ENCODE peak calls at places on chromosomes 3 and 15, in five cellular contexts. L, E, I, W and M are unnamed samples. For H3K27me3, the result is how much of the 10 kb centered on the place peaks cover.

GRCh38 chr3:99601493-99601892 is 36.9 kb upstream of the COL8A1 start:
- DNase-seq in W (no peak), E (no peak), L (no peak), I (no peak), M (no peak)

GRCh38 chr3:25144430-25144829 is 283.6 kb upstream of the RARB start:
- DNase-seq in L (no peak), I (no peak), E (no peak), W (no peak), M (no peak)

GRCh38 chr3:147380271-147380995 is 25.9 kb downstream of the ZIC4 start:
- DNase-seq in L (no peak), E (no peak), W (no peak), I (no peak), M (no peak)

GRCh38 chr3:165133188-165133899 is 55.0 kb upstream of the SI start:
- DNase-seq in W (no peak), I (no peak), L (no peak), E (no peak), M (no peak)

GRCh38 chr3:179037361-179037760 is 34.2 kb downstream of the ZMAT3 start:
- DNase-seq in L (peak), I (no peak), E (no peak), W (no peak), M (no peak)

GRCh38 chr3:98884675-98885371 is 16.7 kb downstream of the DCBLD2 start:
- DNase-seq in E (no peak), I (no peak), W (no peak), L (no peak), M (no peak)

GRCh38 chr3:106729481-106729880 is 647.8 kb upstream of the CCDC54 start:
- DNase-seq in W (no peak), E (no peak), I (no peak), L (no peak), M (no peak)

GRCh38 chr15:81596159-81596865 is 222.3 kb upstream of the TMC3 start:
- DNase-seq in I (no peak), L (no peak), E (no peak), W (no peak), M (no peak)

GRCh38 chr3:45555154-45555591 is 39.4 kb upstream of the LIMD1 start:
- DNase-seq in I (no peak), W (no peak), L (no peak), E (no peak), M (no peak)

GRCh38 chr15:95129589-95129988 is 898.2 kb downstream of the MCTP2 start:
- DNase-seq in I (no peak), E (peak), W (peak), L (no peak), M (no peak)

GRCh38 chr3:133941390-133941789 is 45.7 kb upstream of the RAB6B start:
- DNase-seq in I (no peak), L (no peak), W (no peak), E (no peak), M (no peak)

GRCh38 chr3:97823081-97823480 is 1.3 kb downstream of the CRYBG3 start:
- DNase-seq in W (no peak), L (no peak), E (no peak), I (no peak), M (no peak)

GRCh38 chr3:14147617-14148016 is 22.8 kb downstream of the TMEM43 start:
- DNase-seq in L (no peak), I (no peak), W (no peak), E (peak), M (no peak)

GRCh38 chr3:36648241-36649034 is 115.9 kb downstream of the DCLK3 start:
- DNase-seq in E (no peak), W (no peak), I (no peak), L (no peak), M (no peak)

GRCh38 chr3:37605754-37606153 is 255.9 kb upstream of the CTDSPL start:
- DNase-seq in W (no peak), I (no peak), E (no peak), L (no peak), M (no peak)

GRCh38 chr15:80173022-80173759 is 20.4 kb downstream of the FAH start:
- DNase-seq in I (peak), E (peak), L (peak), W (peak), M (peak)

GRCh38 chr3:29067014-29067413 is 213.9 kb upstream of the RBMS3 start:
- DNase-seq in E (no peak), L (no peak), W (no peak), I (no peak), M (no peak)

GRCh38 chr15:101246824-101247745 is 4.8 kb downstream of the CHSY1 start:
- DNase-seq in L (no peak), W (no peak), E (no peak), I (no peak), M (no peak)

GRCh38 chr3:100709840-100710235 is 544 bp downstream of the TFG start:
- DNase-seq in W (peak), E (peak), I (peak), L (peak), M (peak)

GRCh38 chr15:51104512-51104911 is 9.8 kb upstream of the TNFAIP8L3 start:
- DNase-seq in W (peak), I (no peak), L (no peak), E (peak), M (no peak)
- H3K4me3 ChIP-seq in W (no peak), I (peak), L (no peak), E (peak), M (no peak)

GRCh38 chr3:148790370-148790769 is 37.2 kb upstream of the CPB1 start:
- DNase-seq in L (no peak), W (no peak), I (no peak), E (no peak), M (no peak)
- H3K27ac ChIP-seq in L (no peak), W (no peak), I (no peak), E (no peak), M (no peak)

GRCh38 chr15:65385868-65386253 is 8.1 kb upstream of the IGDCC3 start:
- DNase-seq in E (peak), W (no peak), I (no peak), L (no peak), M (no peak)

GRCh38 chr15:65384895-65385867 is 7.4 kb upstream of the IGDCC3 start:
- DNase-seq in I (peak), E (peak), L (peak), W (peak), M (peak)

GRCh38 chr15:65383991-65384390 is 6.2 kb upstream of the IGDCC3 start:
- DNase-seq in E (no peak), W (no peak), L (no peak), I (no peak), M (no peak)

GRCh38 chr15:65383456-65383855 is 5.7 kb upstream of the IGDCC3 start:
- DNase-seq in E (no peak), L (no peak), W (no peak), I (no peak), M (no peak)

DNA sequence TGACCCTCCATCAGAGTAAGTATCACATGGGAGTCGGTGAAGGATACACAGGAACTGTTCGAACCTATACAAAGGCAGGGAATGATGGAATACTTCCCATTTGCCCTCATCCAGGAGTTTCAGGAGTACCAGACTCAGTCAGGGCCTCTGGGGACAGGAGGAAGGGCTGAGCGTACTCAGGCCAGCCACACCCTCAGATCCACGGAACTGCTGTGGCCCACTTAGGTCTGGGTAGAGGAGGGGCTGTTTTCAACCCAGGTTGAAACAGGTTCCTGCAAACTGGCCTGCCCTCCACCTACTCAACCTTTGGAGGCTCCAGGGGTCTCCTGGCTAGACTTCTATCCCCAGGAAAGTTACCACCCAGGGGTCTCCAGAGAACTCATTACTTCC is 6.7 kb upstream of the IGDCC3 start:
- DNase-seq in W (no peak), I (no peak), E (no peak), L (no peak), M (no peak)
- H3K27me3 ChIP-seq in W (under half), I (under half), E (under half), L (under half), M (under half)

DNA sequence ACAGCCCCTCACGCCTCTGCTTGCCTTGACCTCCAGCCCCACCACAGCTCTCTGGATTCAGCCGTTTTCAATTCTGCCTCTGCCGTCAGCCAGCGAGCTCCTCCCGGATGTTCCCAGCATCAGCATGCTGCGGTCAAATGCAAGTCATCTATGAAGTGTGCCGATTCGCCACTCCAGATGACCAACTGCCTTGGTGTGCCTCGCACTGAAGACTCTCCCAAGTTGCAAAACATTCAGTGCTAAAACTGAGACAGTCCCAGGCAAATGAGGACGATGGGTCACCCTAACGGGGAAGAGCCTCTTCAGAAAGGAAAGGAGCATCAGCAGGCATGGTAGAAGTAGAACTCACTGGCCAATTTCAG is 30.5 kb upstream of the RASA2 start:
- DNase-seq in L (no peak), I (no peak), W (no peak), E (no peak), M (no peak)
- H3K4me3 ChIP-seq in L (no peak), I (no peak), W (no peak), E (no peak), M (no peak)

GRCh38 chr3:43865887-43866528 is 175.3 kb downstream of the ABHD5 start:
- DNase-seq in W (no peak), L (no peak), E (no peak), I (no peak), M (no peak)

GRCh38 chr3:43865376-43865775 is 174.6 kb downstream of the ABHD5 start:
- DNase-seq in L (no peak), I (no peak), W (no peak), E (no peak), M (no peak)

GRCh38 chr3:43866529-43867353 is 176.0 kb downstream of the ABHD5 start:
- DNase-seq in W (no peak), L (no peak), E (no peak), I (no peak), M (no peak)

GRCh38 chr3:43869491-43869890 is 178.8 kb downstream of the ABHD5 start:
- DNase-seq in I (no peak), L (no peak), W (no peak), E (no peak), M (no peak)

GRCh38 chr3:43867673-43868072 is 176.9 kb downstream of the ABHD5 start:
- DNase-seq in I (no peak), W (no peak), E (peak), L (no peak), M (no peak)
- H3K27ac ChIP-seq in I (no peak), W (no peak), E (no peak), L (no peak), M (no peak)

GRCh38 chr3:128476659-128477058 is 10.0 kb upstream of the DNAJB8 start:
- DNase-seq in E (no peak), W (no peak), L (no peak), I (no peak), M (no peak)

GRCh38 chr3:128480717-128481437 is 12.1 kb downstream of the GATA2 start:
- DNase-seq in I (no peak), L (no peak), W (no peak), E (no peak), M (no peak)

GRCh38 chr3:128479558-128480086 is 12.9 kb upstream of the DNAJB8 start:
- DNase-seq in W (no peak), L (no peak), I (no peak), E (no peak), M (peak)

GRCh38 chr3:128480278-128480677 is 12.7 kb downstream of the GATA2 start:
- DNase-seq in W (no peak), E (no peak), L (no peak), I (no peak), M (peak)

DNA sequence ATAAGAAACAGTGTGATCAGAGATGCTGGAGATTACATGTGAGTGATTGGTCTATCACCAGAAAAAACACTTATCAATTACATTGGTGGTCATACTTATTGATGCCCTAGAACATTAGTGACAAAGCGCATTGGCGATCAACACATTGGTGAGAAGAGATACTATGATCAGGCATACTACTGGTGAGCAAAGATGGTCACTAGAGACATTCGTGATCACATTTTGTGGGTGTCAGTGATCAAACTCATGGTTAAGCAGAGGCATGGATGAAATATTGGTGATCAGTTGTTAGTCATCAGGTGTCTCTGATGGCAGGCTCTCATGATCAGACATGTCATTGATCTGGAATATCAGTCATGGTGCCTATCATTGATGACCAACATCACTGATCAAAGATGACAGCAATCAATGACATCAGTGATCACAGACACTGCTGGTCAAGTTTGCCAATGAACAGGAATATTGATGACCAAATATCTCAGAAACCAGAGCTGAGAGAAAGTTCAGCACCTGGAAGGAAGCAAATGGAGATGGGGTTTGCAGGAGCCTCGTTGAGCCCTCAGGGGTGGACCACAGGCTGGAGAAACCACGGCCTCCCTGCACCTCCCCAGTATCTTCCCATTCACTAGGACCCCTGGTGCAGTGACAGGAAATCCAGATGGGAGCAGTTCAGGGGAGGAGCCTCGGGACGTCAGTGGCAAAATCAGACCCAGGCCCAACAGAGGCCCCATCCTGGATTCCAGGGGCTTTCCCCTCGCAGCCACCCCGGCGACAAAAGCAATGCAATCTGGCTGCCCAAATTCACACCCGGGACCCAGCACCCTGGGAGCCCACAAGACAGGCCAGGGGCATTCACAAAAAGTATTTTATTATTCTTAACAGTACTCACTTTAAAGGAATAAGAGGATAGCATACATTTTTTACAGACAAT is 12.2 kb upstream of the DNAJB8 start:
- DNase-seq in L (no peak), W (no peak), I (no peak), E (no peak), M (no peak)
- H3K27me3 ChIP-seq in L (under half), W (under half), I (half or more), E (under half), M (under half)

GRCh38 chr15:96342611-96343528 is 12.4 kb downstream of the NR2F2 start:
- DNase-seq in L (no peak), I (no peak), E (peak), W (no peak), M (no peak)
- H3K4me3 ChIP-seq in L (no peak), I (peak), E (peak), W (no peak), M (no peak)

GRCh38 chr3:23996058-23996457 is 51.0 kb downstream of the NR1D2 start:
- DNase-seq in L (no peak), I (no peak), E (no peak), W (no peak), M (no peak)

GRCh38 chr3:23993556-23994246 is 48.6 kb downstream of the NR1D2 start:
- DNase-seq in W (no peak), E (no peak), L (no peak), I (no peak), M (no peak)

GRCh38 chr3:23992051-23992628 is 47.1 kb downstream of the NR1D2 start:
- DNase-seq in I (no peak), W (no peak), L (no peak), E (no peak), M (no peak)

GRCh38 chr3:23991236-23992050 is 46.4 kb downstream of the NR1D2 start:
- DNase-seq in E (no peak), L (no peak), W (no peak), I (no peak), M (no peak)

DNA sequence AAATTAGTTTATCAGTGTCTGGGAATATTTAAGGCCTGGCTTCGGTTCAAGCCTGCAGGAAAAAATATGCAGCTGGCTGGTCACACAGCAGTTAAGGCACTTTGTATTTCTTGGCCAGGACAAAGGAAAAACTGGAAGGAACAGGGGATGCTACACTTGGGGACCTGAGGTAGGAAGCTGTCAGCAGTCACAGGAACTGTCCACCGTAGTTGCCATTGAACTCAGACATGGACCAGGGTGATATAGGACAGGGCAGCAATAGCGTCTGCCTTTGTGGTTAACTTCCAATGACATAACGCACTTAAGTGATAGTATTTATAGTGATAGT is 49.1 kb downstream of the NR1D2 start:
- DNase-seq in L (no peak), W (no peak), I (no peak), E (no peak), M (no peak)
- H3K27ac ChIP-seq in L (no peak), W (no peak), I (no peak), E (no peak), M (no peak)

GRCh38 chr15:59993041-59993750 is 10.9 kb upstream of the FOXB1 start:
- DNase-seq in E (no peak), W (no peak), L (no peak), I (no peak), M (no peak)
- H3K27me3 ChIP-seq in E (under half), W (under half), L (half or more), I (half or more), M (half or more)

GRCh38 chr3:31966978-31967592 is 14.0 kb downstream of the OSBPL10 start:
- DNase-seq in W (no peak), I (no peak), E (no peak), L (no peak), M (no peak)

GRCh38 chr3:31971607-31972006 is 9.5 kb downstream of the OSBPL10 start:
- DNase-seq in I (no peak), L (no peak), E (no peak), W (no peak), M (no peak)

GRCh38 chr3:31968391-31968926 is 12.6 kb downstream of the OSBPL10 start:
- DNase-seq in L (no peak), W (no peak), I (no peak), E (no peak), M (no peak)

GRCh38 chr3:31973081-31973480 is 8.0 kb downstream of the OSBPL10 start:
- DNase-seq in L (no peak), I (no peak), E (no peak), W (no peak), M (no peak)

GRCh38 chr3:31968927-31969418 is 12.1 kb downstream of the OSBPL10 start:
- DNase-seq in E (no peak), L (no peak), I (no peak), W (no peak), M (no peak)
- H3K4me3 ChIP-seq in E (no peak), L (no peak), I (no peak), W (no peak), M (no peak)